ENCODE peak calls at places on chromosomes 16 and 17, in four cellular contexts. Q is nephron progenitor cell, U is body of pancreas, R is upper lobe of right lung. P is an unnamed sample.

GRCh38 chr17:148757-149156 is 11.4 kb downstream of the SCGB1C2 start:
- DNase-seq in R (peak; percentile 52), U (no peak), Q (no peak), P (no peak)

GRCh38 chr17:16434662-16435061 is 19.3 kb downstream of the TRPV2 start:
- DNase-seq in Q (no peak), U (no peak), R (no peak), P (no peak)

GRCh38 chr16:75559564-75560372 is 3.7 kb upstream of the TMEM231 start:
- DNase-seq in U (no peak), Q (peak; percentile 31), R (no peak), P (no peak)

GRCh38 chr17:2178798-2179505 is 124.0 kb downstream of the HIC1 start:
- DNase-seq in R (no peak), Q (no peak), U (no peak), P (no peak)

GRCh38 chr17:16419074-16419928 is 3.9 kb downstream of the TRPV2 start:
- DNase-seq in Q (no peak), R (no peak), U (no peak), P (no peak)

GRCh38 chr17:80650751-80651173 is 106.1 kb downstream of the RPTOR start:
- DNase-seq in Q (no peak), U (no peak), R (no peak), P (no peak)

GRCh38 chr16:51510416-51510815 is 359.3 kb upstream of the SALL1 start:
- DNase-seq in Q (no peak), U (no peak), R (no peak), P (no peak)

GRCh38 chr17:17877548-17878358 is 41.0 kb upstream of the SREBF1 start:
- DNase-seq in Q (peak; percentile 37), U (peak; percentile 90), R (peak; percentile 83), P (peak; percentile 63)

GRCh38 chr16:14251419-14251818 is 180.3 kb downstream of the MRTFB start:
- DNase-seq in R (no peak), U (no peak), Q (no peak), P (no peak)

GRCh38 chr17:50297407-50297865 is 23.2 kb downstream of the TMEM92 start:
- DNase-seq in R (peak; percentile 89), U (peak; percentile 88), Q (peak; percentile 87), P (peak; percentile 73)

GRCh38 chr17:81223758-81224122 is 975 bp upstream of the CEP131 start:
- DNase-seq in R (no peak), Q (no peak), U (no peak), P (peak; percentile 22)

GRCh38 chr17:8338806-8339205 is 834 bp upstream of the ODF4 start:
- DNase-seq in U (no peak), R (no peak), Q (no peak), P (no peak)

GRCh38 chr17:19390951-19391350 is 4.0 kb upstream of the MFAP4 start:
- DNase-seq in Q (no peak), R (no peak), U (no peak), P (no peak)

GRCh38 chr17:44518032-44518431 is 14.8 kb upstream of the GPATCH8 start:
- DNase-seq in U (no peak), Q (no peak), R (no peak), P (no peak)

P was measured in G401.